ENCODE peak calls at places on chromosomes 13 and 19, in four cellular contexts. One of them, this sample, is unnamed. For H3K36me3, the result is how much of the 10 kb centered on the place peaks cover.

GRCh38 chr13:44303681-44304432 is 69.8 kb upstream of the SERP2 start:
- DNase-seq in ascending aorta: peak
- DNase-seq in CD8-positive, alpha-beta memory T cell: no peak
- DNase-seq in aorta: peak
- DNase-seq in this sample: no peak

GRCh38 chr13:60959427-60959826 is 456.2 kb downstream of the PCDH20 start:
- DNase-seq in ascending aorta: no peak
- DNase-seq in CD8-positive, alpha-beta memory T cell: no peak
- DNase-seq in aorta: no peak
- DNase-seq in this sample: no peak

GRCh38 chr19:38387550-38388309 is at the start of gene GGN:
- DNase-seq in aorta: peak
- DNase-seq in ascending aorta: peak
- DNase-seq in CD8-positive, alpha-beta memory T cell: peak
- DNase-seq in this sample: peak

GRCh38 chr13:99811067-99811715 is 160.4 kb downstream of the ZIC5 start:
- DNase-seq in aorta: no peak
- DNase-seq in CD8-positive, alpha-beta memory T cell: no peak
- DNase-seq in ascending aorta: no peak
- DNase-seq in this sample: no peak

GRCh38 chr13:96090240-96091101 is 564 bp downstream of the HS6ST3 start:
- DNase-seq in aorta: peak
- DNase-seq in CD8-positive, alpha-beta memory T cell: no peak
- DNase-seq in ascending aorta: no peak
- DNase-seq in this sample: no peak

GRCh38 chr13:20168396-20168795 is 7.5 kb upstream of the GJA3 start:
- DNase-seq in CD8-positive, alpha-beta memory T cell: no peak
- DNase-seq in aorta: no peak
- DNase-seq in ascending aorta: no peak
- DNase-seq in this sample: no peak

GRCh38 chr13:99496322-99497142 is 4.7 kb upstream of the TM9SF2 start:
- DNase-seq in aorta: peak
- DNase-seq in ascending aorta: peak
- DNase-seq in CD8-positive, alpha-beta memory T cell: peak
- DNase-seq in this sample: peak

GRCh38 chr13:110696776-110697175 is 9.1 kb downstream of the CARS2 start:
- DNase-seq in aorta: no peak
- DNase-seq in CD8-positive, alpha-beta memory T cell: no peak
- DNase-seq in ascending aorta: peak
- DNase-seq in this sample: no peak

GRCh38 chr19:46654621-46655152 is 6.3 kb downstream of the DACT3 start:
- DNase-seq in CD8-positive, alpha-beta memory T cell: no peak
- DNase-seq in aorta: peak
- DNase-seq in ascending aorta: peak
- DNase-seq in this sample: no peak

GRCh38 chr19:29675650-29676186 is 10.5 kb downstream of the PLEKHF1 start:
- DNase-seq in aorta: no peak
- DNase-seq in ascending aorta: no peak
- DNase-seq in CD8-positive, alpha-beta memory T cell: no peak
- DNase-seq in this sample: no peak

GRCh38 chr13:79354285-79354684 is 51.8 kb downstream of the RBM26 start:
- DNase-seq in ascending aorta: no peak
- DNase-seq in aorta: no peak
- DNase-seq in CD8-positive, alpha-beta memory T cell: no peak
- DNase-seq in this sample: no peak

GRCh38 chr13:79359064-79359463 is 47.0 kb downstream of the RBM26 start:
- DNase-seq in ascending aorta: no peak
- DNase-seq in CD8-positive, alpha-beta memory T cell: no peak
- DNase-seq in aorta: no peak
- DNase-seq in this sample: no peak

GRCh38 chr13:79349011-79349410 is 57.0 kb downstream of the RBM26 start:
- DNase-seq in CD8-positive, alpha-beta memory T cell: no peak
- DNase-seq in aorta: no peak
- DNase-seq in ascending aorta: no peak
- DNase-seq in this sample: no peak

GRCh38 chr13:79352107-79352506 is 53.9 kb downstream of the RBM26 start:
- DNase-seq in aorta: no peak
- DNase-seq in ascending aorta: no peak
- DNase-seq in CD8-positive, alpha-beta memory T cell: no peak
- DNase-seq in this sample: no peak

GRCh38 chr13:79353698-79354097 is 52.4 kb downstream of the RBM26 start:
- DNase-seq in aorta: no peak
- DNase-seq in CD8-positive, alpha-beta memory T cell: no peak
- DNase-seq in ascending aorta: no peak
- DNase-seq in this sample: no peak
- H3K36me3 ChIP-seq in aorta: under half
- H3K36me3 ChIP-seq in CD8-positive, alpha-beta memory T cell: under half
- H3K36me3 ChIP-seq in ascending aorta: under half
- H3K36me3 ChIP-seq in this sample: under half

DNA sequence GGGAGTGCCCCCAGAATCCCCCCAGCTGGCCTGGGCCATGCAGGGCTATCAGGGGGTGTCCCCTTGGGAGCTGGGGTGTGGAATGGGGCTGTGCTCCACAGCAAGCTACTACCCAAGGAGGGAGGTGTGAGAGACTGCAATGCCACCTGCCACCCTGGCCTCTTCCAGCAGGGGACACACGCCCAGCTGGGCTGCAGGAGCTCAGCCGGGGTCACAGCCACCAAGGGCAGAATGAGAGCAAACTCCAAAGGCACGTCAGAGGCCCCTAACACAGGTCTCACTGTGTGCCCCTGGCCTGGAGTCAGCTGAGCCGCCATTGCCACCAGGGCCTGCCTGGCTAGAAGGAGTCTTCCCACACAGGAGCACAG is 55.5 kb downstream of the MLLT1 start:
- DNase-seq in ascending aorta: no peak
- DNase-seq in CD8-positive, alpha-beta memory T cell: no peak
- DNase-seq in aorta: peak
- DNase-seq in this sample: no peak
- H3K36me3 ChIP-seq in ascending aorta: half or more
- H3K36me3 ChIP-seq in CD8-positive, alpha-beta memory T cell: under half
- H3K36me3 ChIP-seq in aorta: under half
- H3K36me3 ChIP-seq in this sample: under half

DNA sequence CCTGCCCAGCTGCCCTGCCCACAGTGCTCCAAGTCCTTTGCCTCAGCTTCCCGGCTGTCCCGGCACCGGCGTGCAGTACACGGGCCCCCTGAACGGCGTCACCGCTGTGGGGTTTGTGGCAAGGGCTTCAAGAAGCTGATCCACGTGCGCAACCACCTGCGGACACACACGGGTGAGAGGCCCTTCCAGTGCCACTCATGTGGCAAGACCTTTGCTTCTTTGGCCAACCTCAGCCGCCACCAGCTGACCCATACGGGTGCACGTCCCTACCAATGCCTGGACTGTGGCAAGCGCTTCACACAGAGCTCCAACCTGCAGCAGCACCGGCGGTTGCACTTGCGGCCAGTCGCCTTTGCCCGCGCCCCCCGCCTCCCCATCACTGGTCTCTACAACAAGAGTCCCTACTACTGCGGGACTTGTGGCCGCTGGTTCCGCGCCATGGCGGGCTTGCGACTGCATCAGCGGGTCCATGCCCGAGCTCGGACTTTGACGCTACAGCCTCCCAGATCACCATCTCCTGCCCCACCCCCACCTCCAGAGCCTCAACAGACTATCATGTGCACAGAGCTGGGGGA is 5.7 kb downstream of the ZNF526 start:
- DNase-seq in ascending aorta: no peak
- DNase-seq in aorta: no peak
- DNase-seq in CD8-positive, alpha-beta memory T cell: no peak
- DNase-seq in this sample: no peak
- H3K36me3 ChIP-seq in ascending aorta: half or more
- H3K36me3 ChIP-seq in aorta: under half
- H3K36me3 ChIP-seq in CD8-positive, alpha-beta memory T cell: under half
- H3K36me3 ChIP-seq in this sample: under half

GRCh38 chr19:41426952-41427646 is at the start of gene B3GNT8:
- DNase-seq in aorta: peak
- DNase-seq in ascending aorta: peak
- DNase-seq in CD8-positive, alpha-beta memory T cell: peak
- DNase-seq in this sample: peak
- H3K36me3 ChIP-seq in aorta: under half
- H3K36me3 ChIP-seq in ascending aorta: under half
- H3K36me3 ChIP-seq in CD8-positive, alpha-beta memory T cell: under half
- H3K36me3 ChIP-seq in this sample: under half

DNA sequence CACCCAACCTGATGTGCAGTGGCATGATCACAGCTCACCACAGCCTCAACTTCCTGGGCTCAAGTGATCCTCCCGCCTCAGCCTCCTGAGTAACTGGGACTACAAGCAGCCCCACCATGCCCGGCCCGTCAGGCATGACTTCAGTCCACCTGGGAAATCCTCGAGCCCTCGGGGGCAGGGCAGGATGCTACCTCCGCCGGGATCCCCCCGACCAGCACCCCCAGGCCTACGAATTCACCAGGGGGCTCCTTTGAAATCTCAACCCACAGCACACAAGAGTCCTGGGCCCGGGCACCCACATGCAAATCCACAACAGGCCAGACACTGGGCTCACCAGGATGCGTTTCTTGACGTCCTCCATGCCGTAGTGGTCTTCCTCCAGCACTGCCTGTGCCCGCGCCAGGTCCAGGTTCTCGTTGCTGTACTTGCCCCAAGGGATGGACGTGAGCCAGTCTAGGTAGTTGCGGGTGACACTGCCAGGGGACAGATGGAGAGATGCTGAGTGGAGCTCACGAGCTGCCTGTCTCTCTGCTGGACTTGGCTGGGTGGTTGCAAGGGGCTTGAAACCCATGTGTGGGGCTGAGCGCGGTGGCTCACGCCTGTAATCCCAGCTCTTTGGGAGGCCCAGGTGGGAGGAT is 10.5 kb downstream of the RPL36 start:
- DNase-seq in aorta: no peak
- DNase-seq in ascending aorta: no peak
- DNase-seq in CD8-positive, alpha-beta memory T cell: no peak
- DNase-seq in this sample: no peak
- H3K36me3 ChIP-seq in aorta: under half
- H3K36me3 ChIP-seq in ascending aorta: half or more
- H3K36me3 ChIP-seq in CD8-positive, alpha-beta memory T cell: under half
- H3K36me3 ChIP-seq in this sample: under half

DNA sequence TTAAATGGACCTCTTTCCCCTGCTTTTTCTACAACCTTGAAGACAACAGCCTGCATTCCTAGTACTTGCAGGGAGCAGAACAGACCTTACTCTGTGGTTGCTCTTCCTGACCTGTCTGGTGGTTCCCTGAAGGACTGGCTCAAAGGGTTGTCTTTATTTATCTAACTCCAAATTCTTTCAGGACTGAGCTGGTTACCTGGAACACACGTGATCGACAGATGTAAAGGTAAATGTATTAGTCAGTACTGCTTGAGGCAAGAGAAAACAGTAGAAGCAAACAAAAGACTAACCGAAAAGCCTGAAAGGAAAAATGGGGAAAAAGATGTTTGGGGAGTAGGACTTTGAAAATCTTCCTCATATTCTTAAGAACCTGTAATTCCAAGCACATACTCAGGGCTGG is 17.9 kb downstream of the ZNF558 start:
- DNase-seq in ascending aorta: no peak
- DNase-seq in CD8-positive, alpha-beta memory T cell: no peak
- DNase-seq in aorta: no peak
- DNase-seq in this sample: no peak
- H3K36me3 ChIP-seq in ascending aorta: half or more
- H3K36me3 ChIP-seq in CD8-positive, alpha-beta memory T cell: half or more
- H3K36me3 ChIP-seq in aorta: under half
- H3K36me3 ChIP-seq in this sample: under half

GRCh38 chr13:52399708-52400107 is 6.3 kb downstream of the THSD1 start:
- DNase-seq in ascending aorta: no peak
- DNase-seq in aorta: no peak
- DNase-seq in CD8-positive, alpha-beta memory T cell: no peak
- DNase-seq in this sample: no peak
- H3K36me3 ChIP-seq in ascending aorta: under half
- H3K36me3 ChIP-seq in aorta: under half
- H3K36me3 ChIP-seq in CD8-positive, alpha-beta memory T cell: under half
- H3K36me3 ChIP-seq in this sample: under half

DNA sequence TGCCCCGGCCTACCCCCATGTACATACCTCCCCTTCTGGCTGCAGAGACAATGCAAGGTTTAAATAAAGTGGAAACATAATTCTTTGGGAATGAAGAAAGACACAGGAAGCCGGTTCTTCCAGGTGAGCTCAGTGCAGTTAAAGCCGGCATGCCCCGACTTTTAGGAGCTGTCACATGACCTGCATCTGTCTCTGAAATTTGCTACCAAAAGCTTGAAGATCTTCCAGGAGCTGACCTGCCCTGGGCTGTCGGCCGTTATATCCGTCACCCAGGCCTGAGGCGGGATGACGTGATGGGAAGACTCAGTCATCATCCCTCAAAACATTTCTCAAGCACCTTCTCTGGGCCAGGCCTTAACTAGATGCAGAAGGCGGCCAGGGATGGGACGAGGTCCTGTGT is 10.3 kb downstream of the RAB8A start:
- DNase-seq in aorta: no peak
- DNase-seq in CD8-positive, alpha-beta memory T cell: no peak
- DNase-seq in ascending aorta: no peak
- DNase-seq in this sample: no peak
- H3K36me3 ChIP-seq in aorta: under half
- H3K36me3 ChIP-seq in CD8-positive, alpha-beta memory T cell: under half
- H3K36me3 ChIP-seq in ascending aorta: half or more
- H3K36me3 ChIP-seq in this sample: under half

DNA sequence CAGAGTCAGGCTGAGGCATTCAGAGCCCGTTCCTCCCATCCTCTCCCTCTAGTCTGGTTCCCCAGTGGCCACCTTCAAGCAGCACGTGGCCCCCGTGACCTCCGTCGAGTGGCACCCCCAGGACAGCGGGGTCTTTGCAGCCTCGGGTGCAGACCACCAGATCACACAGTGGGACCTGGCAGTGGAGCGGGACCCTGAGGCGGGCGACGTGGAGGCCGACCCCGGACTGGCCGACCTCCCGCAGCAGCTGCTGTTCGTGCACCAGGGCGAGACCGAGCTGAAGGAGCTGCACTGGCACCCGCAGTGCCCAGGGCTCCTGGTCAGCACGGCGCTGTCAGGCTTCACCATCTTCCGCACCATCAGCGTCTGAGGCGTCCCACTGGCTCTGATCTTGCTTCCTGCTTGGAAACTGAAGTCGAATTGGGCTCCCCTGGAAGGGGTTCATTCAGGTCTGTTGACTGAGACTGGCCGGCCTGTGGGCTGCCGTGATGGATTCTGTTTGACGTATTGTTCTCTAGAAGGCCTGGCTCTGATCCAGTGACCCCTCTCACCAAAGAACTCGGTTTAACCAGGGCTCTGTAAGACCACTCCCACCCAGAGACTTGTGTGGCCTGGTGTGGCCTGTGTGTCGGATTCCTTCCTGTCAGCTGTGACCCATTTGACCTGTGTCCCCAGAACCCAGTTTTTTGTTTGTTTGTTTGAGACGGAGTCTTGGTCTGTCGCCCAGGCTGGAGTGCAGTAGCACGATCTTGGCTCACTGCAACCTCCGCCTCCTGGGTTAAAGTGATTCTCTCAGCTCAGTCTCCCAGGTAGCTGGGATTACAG is 2.5 kb upstream of the KCNJ14 start:
- DNase-seq in aorta: no peak
- DNase-seq in CD8-positive, alpha-beta memory T cell: no peak
- DNase-seq in ascending aorta: no peak
- DNase-seq in this sample: no peak
- H3K36me3 ChIP-seq in aorta: under half
- H3K36me3 ChIP-seq in CD8-positive, alpha-beta memory T cell: under half
- H3K36me3 ChIP-seq in ascending aorta: half or more
- H3K36me3 ChIP-seq in this sample: under half